ENCODE peak calls at places on chromosome 4, in seven cellular contexts. Y, P, C, D, N, G and E are unnamed samples.

GRCh38 chr4:179307297-179308136 is 1865.3 kb upstream of the AGA start:
- DNase-seq in Y (no peak), P (no peak), C (no peak), D (peak), N (peak), G (no peak), E (no peak)

GRCh38 chr4:184389978-184390518 is 84.3 kb downstream of the IRF2 start:
- DNase-seq in Y (no peak), P (no peak), C (no peak), D (peak), N (no peak), G (no peak), E (no peak)

GRCh38 chr4:140048419-140049022 is 105.5 kb downstream of the MAML3 start:
- DNase-seq in Y (no peak), P (no peak), C (no peak), D (no peak), N (no peak), G (no peak), E (no peak)

GRCh38 chr4:141501395-141501794 is 135.0 kb upstream of the IL15 start:
- DNase-seq in Y (no peak), P (no peak), C (no peak), D (no peak), N (peak), G (no peak), E (no peak)

GRCh38 chr4:155811171-155811570 is 52.4 kb downstream of the GUCY1B1 start:
- DNase-seq in Y (no peak), P (no peak), C (no peak), D (no peak), N (no peak), G (no peak), E (no peak)

GRCh38 chr4:13160906-13161305 is 323.2 kb downstream of the RAB28 start:
- DNase-seq in Y (no peak), P (no peak), C (no peak), D (no peak), N (peak), G (no peak), E (no peak)

GRCh38 chr4:73740353-73740778 is at the start of gene CXCL8:
- DNase-seq in Y (peak), P (peak), C (no peak), D (no peak), N (peak), G (no peak), E (peak)

GRCh38 chr4:853416-853781 is 27.5 kb upstream of the CPLX1 start:
- DNase-seq in Y (no peak), P (no peak), C (no peak), D (peak), N (no peak), G (no peak), E (no peak)

GRCh38 chr4:128387600-128388351 is 100.2 kb upstream of the PGRMC2 start:
- DNase-seq in Y (no peak), P (no peak), C (no peak), D (no peak), N (peak), G (no peak), E (no peak)

GRCh38 chr4:92175250-92175649 is 128.5 kb upstream of the GRID2 start:
- DNase-seq in Y (no peak), P (no peak), C (no peak), D (no peak), N (no peak), G (no peak), E (no peak)

GRCh38 chr4:27084685-27085356 is 224.2 kb downstream of the STIM2 start:
- DNase-seq in Y (no peak), P (peak), C (peak), D (peak), N (peak), G (no peak), E (no peak)

GRCh38 chr4:23717528-23718248 is 172.2 kb downstream of the PPARGC1A start:
- DNase-seq in Y (no peak), P (no peak), C (no peak), D (peak), N (peak), G (no peak), E (peak)

GRCh38 chr4:707929-708630 is 2.4 kb downstream of the PCGF3 start:
- DNase-seq in Y (no peak), P (no peak), C (no peak), D (no peak), N (no peak), G (no peak), E (no peak)